ENCODE peak calls at places on chromosome 11, in ten cellular contexts. I is tibial nerve; B is adrenal gland; X is GM12878; V is left lung; S is CD4-positive, CD25-positive, alpha-beta regulatory T cell; D is cardiac muscle cell; N is kidney; T is CD4-positive, alpha-beta T cell; M is sigmoid colon. F is an unnamed sample.
A peak's percentile ranks its signal among the peaks of the same experiment; 100 is the strongest.

GRCh38 chr11:74570266-74571061 is 21.9 kb upstream of the POLD3 start:
- DNase-seq in I (no peak), B (peak; percentile 46), X (no peak), V (no peak), S (no peak), D (peak; percentile 73), N (no peak), T (no peak), M (no peak), F (peak; percentile 25)

GRCh38 chr11:2165571-2165970 is 4.6 kb upstream of the INS start:
- DNase-seq in I (no peak), B (no peak), X (no peak), V (no peak), S (no peak), D (no peak), N (no peak), T (no peak), M (no peak), F (no peak)

GRCh38 chr11:104819603-104820002 is 78.7 kb downstream of the CASP12 start:
- DNase-seq in I (no peak), B (no peak), X (no peak), V (no peak), S (no peak), D (no peak), N (no peak), T (no peak), M (no peak), F (no peak)

GRCh38 chr11:11621881-11622706 is at the start of gene GALNT18:
- DNase-seq in I (peak; percentile 74), B (peak; percentile 94), X (peak; percentile 68), V (peak; percentile 94), S (peak; percentile 16), D (peak; percentile 95), N (peak; percentile 98), T (peak; percentile 58), M (peak; percentile 97), F (peak; percentile 92)

GRCh38 chr11:121321614-121322243 is 29.2 kb downstream of the SC5D start:
- DNase-seq in I (no peak), B (no peak), X (no peak), V (no peak), S (no peak), D (peak; percentile 20), N (no peak), T (no peak), M (no peak), F (no peak)

GRCh38 chr11:107712342-107712741 is 486 bp upstream of the SLN start:
- DNase-seq in I (no peak), B (no peak), X (no peak), V (no peak), S (no peak), D (no peak), N (no peak), T (no peak), M (no peak), F (no peak)

GRCh38 chr11:34380696-34381095 is 22.9 kb upstream of the ABTB2 start:
- DNase-seq in I (no peak), B (no peak), X (no peak), V (no peak), S (no peak), D (peak; percentile 14), N (no peak), T (no peak), M (no peak), F (no peak)

GRCh38 chr11:11841121-11841604 is 609 bp upstream of the USP47 start:
- DNase-seq in I (no peak), B (peak; percentile 49), X (no peak), V (peak; percentile 80), S (no peak), D (no peak), N (peak; percentile 76), T (no peak), M (peak; percentile 75), F (peak; percentile 59)

GRCh38 chr11:19435306-19435989 is 194.7 kb upstream of the E2F8 start:
- DNase-seq in I (no peak), B (no peak), X (no peak), V (no peak), S (no peak), D (no peak), N (no peak), T (no peak), M (no peak), F (no peak)
- H3K27ac ChIP-seq in I (no peak overlapping the region), B (no peak overlapping the region), X (no peak overlapping the region), V (no peak overlapping the region), S (no peak overlapping the region), D (no peak overlapping the region), N (no peak overlapping the region), T (no peak overlapping the region), M (no peak overlapping the region), F (no peak overlapping the region)

DNA sequence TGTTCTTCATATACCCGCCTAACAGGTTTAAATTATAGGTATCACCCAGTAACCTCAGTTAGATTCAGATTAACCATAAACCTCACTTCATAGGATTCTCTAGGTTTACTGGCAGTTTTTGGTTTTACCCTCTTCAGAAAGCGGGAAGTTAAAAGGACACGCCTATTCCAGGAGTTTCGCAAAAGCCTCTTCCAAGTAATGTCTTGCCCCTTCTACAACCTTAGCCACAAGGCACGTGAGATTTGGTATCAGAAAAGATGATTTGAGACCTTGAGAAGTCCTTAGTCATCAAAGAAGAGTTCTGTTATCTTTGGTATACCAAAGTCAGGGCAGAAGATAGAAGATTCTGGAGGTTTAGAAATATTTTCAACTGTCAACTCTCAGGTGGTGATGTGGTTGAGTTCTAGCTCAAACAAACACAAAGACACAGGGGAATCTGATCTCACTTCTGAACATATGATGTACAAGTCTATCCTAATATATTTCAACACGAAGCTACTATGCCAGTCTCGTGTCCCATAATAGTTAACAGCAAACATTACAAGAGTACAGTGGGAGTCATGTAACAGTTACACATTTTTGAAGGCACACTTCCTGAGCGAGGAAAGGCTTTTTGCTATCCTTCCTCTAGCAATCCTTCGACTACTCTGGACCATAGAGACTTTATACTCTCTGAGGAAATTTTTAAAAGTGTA is 103.5 kb downstream of the USP35 start:
- DNase-seq in I (no peak), B (no peak), X (no peak), V (no peak), S (no peak), D (no peak), N (no peak), T (no peak), M (no peak), F (no peak)
- H3K27ac ChIP-seq in I (no peak overlapping the region), B (no peak overlapping the region), X (no peak overlapping the region), V (peak overlapping the region; percentile 93), S (no peak overlapping the region), D (no peak overlapping the region), N (no peak overlapping the region), T (no peak overlapping the region), M (no peak overlapping the region), F (no peak overlapping the region)

GRCh38 chr11:79447039-79447438 is 6.2 kb upstream of the TENM4 start:
- DNase-seq in I (no peak), B (no peak), X (no peak), V (no peak), S (no peak), D (no peak), N (no peak), T (no peak), M (no peak), F (no peak)
- H3K27ac ChIP-seq in I (no peak overlapping the region), B (no peak overlapping the region), X (no peak overlapping the region), V (no peak overlapping the region), S (no peak overlapping the region), D (no peak overlapping the region), N (no peak overlapping the region), T (no peak overlapping the region), M (no peak overlapping the region), F (no peak overlapping the region)

GRCh38 chr11:110152199-110152598 is 59.0 kb downstream of the ZC3H12C start:
- DNase-seq in I (no peak), B (no peak), X (no peak), V (no peak), S (no peak), D (no peak), N (no peak), T (no peak), M (no peak), F (no peak)

GRCh38 chr11:110147965-110148709 is 54.9 kb downstream of the ZC3H12C start:
- DNase-seq in I (no peak), B (no peak), X (no peak), V (no peak), S (no peak), D (peak; percentile 93), N (no peak), T (no peak), M (no peak), F (no peak)

GRCh38 chr11:110153474-110153873 is 60.3 kb downstream of the ZC3H12C start:
- DNase-seq in I (no peak), B (no peak), X (no peak), V (no peak), S (no peak), D (no peak), N (no peak), T (no peak), M (no peak), F (no peak)

DNA sequence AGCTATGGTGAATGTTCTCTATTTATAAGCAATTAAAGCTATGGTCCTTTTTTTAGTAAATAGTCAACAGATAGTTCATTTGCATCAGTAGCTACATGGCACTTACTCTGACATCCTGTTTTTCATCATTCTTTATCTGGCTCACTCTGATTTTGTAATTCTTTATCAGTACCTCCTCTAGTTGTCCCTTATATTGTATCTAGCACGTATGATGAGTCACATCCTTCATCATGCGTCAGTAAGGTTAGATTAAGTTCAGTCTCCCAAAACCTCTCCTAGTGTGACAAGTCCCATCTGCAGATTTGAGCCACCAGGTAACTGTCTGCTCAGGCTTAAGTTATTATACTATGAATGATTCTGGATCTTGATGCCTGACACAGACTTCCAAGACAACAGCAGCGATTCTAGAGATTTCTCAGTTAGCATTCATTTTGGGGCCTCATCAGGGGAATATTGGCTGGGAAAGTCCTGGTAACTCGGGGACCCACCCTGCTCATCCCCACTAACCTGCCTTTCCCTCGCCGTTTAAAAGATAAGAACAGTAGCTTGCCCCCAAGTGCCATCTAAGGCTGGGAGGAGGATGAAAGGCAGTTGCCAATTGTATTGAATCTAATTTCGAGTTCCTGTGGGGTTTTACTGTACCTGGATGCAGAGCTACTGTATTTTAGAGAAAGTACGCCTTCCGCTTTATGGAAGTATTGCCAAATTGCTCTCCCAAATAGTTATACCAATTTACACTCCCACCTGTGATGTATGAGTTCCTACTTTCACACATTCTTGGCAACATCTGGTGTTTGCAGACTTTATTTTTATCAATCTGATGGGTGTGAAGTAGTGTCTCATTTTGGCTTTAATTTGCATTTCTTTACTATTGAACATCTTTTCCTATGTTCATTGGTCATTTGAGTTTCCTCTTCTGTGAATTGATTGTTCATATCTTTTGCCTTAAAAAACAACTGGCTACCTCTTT is 55.9 kb downstream of the ZC3H12C start:
- DNase-seq in I (no peak), B (no peak), X (no peak), V (no peak), S (no peak), D (peak; percentile 87), N (no peak), T (no peak), M (no peak), F (no peak)
- H3K27ac ChIP-seq in I (no peak overlapping the region), B (no peak overlapping the region), X (no peak overlapping the region), V (no peak overlapping the region), S (no peak overlapping the region), D (no peak overlapping the region), N (no peak overlapping the region), T (no peak overlapping the region), M (no peak overlapping the region), F (no peak overlapping the region)

GRCh38 chr11:65311197-65311631 is 3.5 kb upstream of the CDC42EP2 start:
- DNase-seq in I (no peak), B (no peak), X (no peak), V (peak; percentile 80), S (no peak), D (peak; percentile 40), N (no peak), T (no peak), M (no peak), F (no peak)
- H3K27ac ChIP-seq in I (no peak overlapping the region), B (no peak overlapping the region), X (no peak overlapping the region), V (no peak overlapping the region), S (no peak overlapping the region), D (no peak overlapping the region), N (no peak overlapping the region), T (no peak overlapping the region), M (peak overlapping the region; percentile 25), F (no peak overlapping the region)

GRCh38 chr11:77449060-77449521 is 24.8 kb downstream of the PAK1 start:
- DNase-seq in I (no peak), B (no peak), X (peak; percentile 91), V (no peak), S (no peak), D (no peak), N (no peak), T (no peak), M (no peak), F (no peak)
- H3K27ac ChIP-seq in I (no peak overlapping the region), B (no peak overlapping the region), X (peak overlapping the region; percentile 92), V (peak overlapping the region; percentile 70), S (no peak overlapping the region), D (no peak overlapping the region), N (no peak overlapping the region), T (no peak overlapping the region), M (no peak overlapping the region), F (no peak overlapping the region)

F was measured in uterus.